ENCODE peak calls at places on chromosome 7, in nine cellular contexts. G is A549, O is HFFc6, D is cardiac muscle cell, B is tibial artery, P is MCF 10A, V is BJ, T is osteocyte, A is sigmoid colon. Q is an unnamed sample.

GRCh38 chr7:112079671-112080070 is 126.5 kb downstream of the DOCK4 start:
- DNase-seq in G (no peak), O (no peak), D (peak; percentile 23), B (no peak), P (no peak), V (no peak), T (no peak), A (no peak), Q (no peak)

GRCh38 chr7:12139421-12139820 is 71.7 kb upstream of the TMEM106B start:
- DNase-seq in G (no peak), O (no peak), D (no peak), B (no peak), P (peak; percentile 63), V (no peak), T (no peak), A (no peak), Q (no peak)

GRCh38 chr7:111301891-111302290 is 211.0 kb downstream of the LRRN3 start:
- DNase-seq in G (no peak), O (peak; percentile 37), D (no peak), B (no peak), P (no peak), V (no peak), T (no peak), A (no peak), Q (no peak)

GRCh38 chr7:103447073-103447960 is 1.3 kb upstream of the SLC26A5 start:
- DNase-seq in G (peak; percentile 65), O (peak; percentile 39), D (peak; percentile 60), B (no peak), P (peak; percentile 65), V (no peak), T (no peak), A (no peak), Q (no peak)

GRCh38 chr7:154842608-154843007 is 160.3 kb downstream of the PAXIP1 start:
- DNase-seq in G (no peak), O (no peak), D (no peak), B (no peak), P (peak; percentile 11), V (no peak), T (no peak), A (no peak), Q (no peak)

GRCh38 chr7:116354546-116355422 is 144.4 kb downstream of the TES start:
- DNase-seq in G (peak; percentile 97), O (peak; percentile 99), D (peak; percentile 100), B (peak; percentile 70), P (peak; percentile 91), V (peak; percentile 97), T (peak; percentile 90), A (peak; percentile 88), Q (no peak)

GRCh38 chr7:5626456-5626855 is 155.0 kb downstream of the RNF216 start:
- DNase-seq in G (no peak), O (no peak), D (no peak), B (no peak), P (no peak), V (no peak), T (no peak), A (no peak), Q (no peak)

GRCh38 chr7:475425-475728 is 44.3 kb downstream of the PDGFA start:
- DNase-seq in G (no peak), O (no peak), D (no peak), B (peak; percentile 0), P (no peak), V (no peak), T (no peak), A (peak; percentile 43), Q (no peak)

GRCh38 chr7:51012569-51013217 is 230.0 kb upstream of the GRB10 start:
- DNase-seq in G (no peak), O (no peak), D (no peak), B (no peak), P (no peak), V (no peak), T (peak; percentile 75), A (no peak), Q (no peak)

GRCh38 chr7:20083781-20084180 is 133.4 kb downstream of the MACC1 start:
- DNase-seq in G (peak; percentile 1), O (no peak), D (peak; percentile 71), B (no peak), P (peak; percentile 77), V (peak; percentile 24), T (no peak), A (peak; percentile 74), Q (no peak)

GRCh38 chr7:491292-491957 is 28.2 kb downstream of the PDGFA start:
- DNase-seq in G (no peak), O (no peak), D (no peak), B (peak; percentile 12), P (no peak), V (no peak), T (no peak), A (peak; percentile 36), Q (no peak)

GRCh38 chr7:116525298-116525912 is 569 bp downstream of the CAV1 start:
- DNase-seq in G (peak; percentile 45), O (no peak), D (peak; percentile 36), B (peak; percentile 40), P (peak; percentile 46), V (no peak), T (no peak), A (peak; percentile 79), Q (no peak)

GRCh38 chr7:16604054-16604453 is 41.5 kb downstream of the ANKMY2 start:
- DNase-seq in G (peak; percentile 20), O (peak; percentile 13), D (peak; percentile 22), B (no peak), P (peak; percentile 41), V (no peak), T (no peak), A (no peak), Q (no peak)
- TF ChIP-seq CTCF in G (peak; percentile 23), O (peak; percentile 67), D (no peak), B (peak; percentile 16), P (peak; percentile 20), V (peak; percentile 37), T (peak; percentile 24), A (no peak), Q (peak; percentile 37)

GRCh38 chr7:151707757-151708156 is 169.2 kb downstream of the PRKAG2 start:
- DNase-seq in G (no peak), O (no peak), D (no peak), B (no peak), P (no peak), V (no peak), T (no peak), A (no peak), Q (no peak)
- TF ChIP-seq CTCF in G (no peak), O (peak; percentile 48), D (no peak), B (no peak), P (no peak), V (no peak), T (no peak), A (no peak), Q (no peak)

DNA sequence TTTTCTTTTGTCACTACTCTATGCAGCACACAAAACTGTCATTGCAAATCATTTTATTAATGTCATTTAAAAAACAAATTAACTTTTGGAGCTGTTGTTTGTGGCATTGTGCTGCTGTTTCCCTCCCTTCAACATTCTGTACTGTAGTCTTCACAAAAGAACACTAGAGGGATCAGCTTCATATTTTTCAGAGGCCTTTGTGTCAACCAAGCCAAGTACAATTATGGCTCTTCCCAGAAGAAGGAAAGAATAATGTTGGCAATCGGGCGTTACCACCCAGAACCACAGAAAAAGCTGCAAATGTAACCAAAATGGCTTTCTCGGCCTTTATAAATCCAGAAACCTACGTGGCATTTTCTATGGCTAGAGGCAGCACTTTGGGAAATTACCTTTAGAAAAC is 98.9 kb upstream of the COL1A2 start:
- DNase-seq in G (peak; percentile 64), O (peak; percentile 89), D (peak; percentile 91), B (no peak), P (peak; percentile 38), V (peak; percentile 60), T (no peak), A (no peak), Q (no peak)
- TF ChIP-seq CTCF in G (peak; percentile 66), O (peak; percentile 84), D (peak; percentile 78), B (peak; percentile 85), P (peak; percentile 37), V (peak; percentile 75), T (peak; percentile 81), A (peak; percentile 56), Q (peak; percentile 63)

GRCh38 chr7:37342665-37343471 is 105.8 kb downstream of the ELMO1 start:
- DNase-seq in G (no peak), O (no peak), D (no peak), B (no peak), P (no peak), V (no peak), T (no peak), A (no peak), Q (no peak)
- TF ChIP-seq CTCF in G (no peak), O (no peak), D (no peak), B (no peak), P (no peak), V (no peak), T (no peak), A (no peak), Q (no peak)

DNA sequence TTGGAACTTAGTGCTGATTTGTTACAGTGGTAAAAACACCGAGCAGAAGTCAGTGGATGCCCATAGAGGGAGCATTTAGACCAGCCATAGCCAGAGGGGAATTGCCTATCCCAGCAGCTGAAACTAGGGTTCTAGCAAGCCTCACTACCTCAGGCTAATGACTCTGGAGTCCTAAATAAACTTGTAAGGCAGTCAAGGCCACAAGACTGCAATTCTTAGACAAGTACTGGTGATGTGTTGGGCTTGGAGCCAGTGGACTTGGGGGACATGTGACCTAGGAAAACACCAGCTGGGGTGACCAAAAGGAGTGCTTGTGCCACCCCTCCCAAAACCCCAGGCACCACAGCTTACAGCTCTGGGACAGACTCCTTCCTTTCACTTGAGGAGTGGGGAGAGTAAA is 209.0 kb downstream of the MAGI2 start:
- DNase-seq in G (no peak), O (no peak), D (no peak), B (no peak), P (no peak), V (no peak), T (no peak), A (no peak), Q (no peak)
- TF ChIP-seq CTCF in G (no peak), O (no peak), D (no peak), B (no peak), P (no peak), V (no peak), T (no peak), A (no peak), Q (no peak)

DNA sequence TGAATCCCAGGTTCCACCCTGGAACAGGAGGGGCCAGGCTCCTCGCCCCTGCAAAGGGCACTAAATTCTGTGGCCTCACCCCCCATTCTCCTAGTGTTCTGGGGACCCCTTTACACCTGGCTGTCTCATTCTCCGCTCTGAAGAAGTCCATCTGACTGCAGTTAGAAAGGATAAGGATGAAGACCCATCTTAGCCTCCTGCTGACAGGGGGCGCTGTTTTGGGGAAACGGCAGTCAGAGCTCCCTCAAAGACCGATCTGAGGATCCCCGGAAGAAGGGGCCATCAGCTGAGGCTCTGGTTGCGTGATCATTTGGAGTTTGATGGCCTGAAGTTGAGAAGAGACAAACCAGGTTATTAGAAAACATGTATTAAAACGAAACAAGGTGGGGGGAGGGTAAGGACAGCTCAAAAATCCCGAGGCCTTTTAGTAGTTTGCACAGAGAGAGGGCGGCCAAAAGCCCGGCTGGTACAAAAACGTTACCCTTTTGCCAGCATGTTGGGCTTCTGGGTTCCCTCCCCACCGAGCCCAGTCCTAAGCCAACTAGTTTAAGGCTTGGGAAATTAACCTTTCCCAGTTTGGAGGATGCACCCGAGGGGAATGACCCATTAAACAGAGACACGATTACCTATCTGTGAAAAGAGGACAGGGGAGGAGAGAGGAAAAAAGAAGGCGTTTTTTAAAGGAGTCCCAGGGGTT is 102.8 kb downstream of the CHN2 start:
- DNase-seq in G (peak; percentile 21), O (no peak), D (no peak), B (no peak), P (no peak), V (no peak), T (no peak), A (no peak), Q (no peak)
- TF ChIP-seq CTCF in G (no peak), O (peak; percentile 33), D (peak; percentile 18), B (no peak), P (no peak), V (no peak), T (peak; percentile 20), A (no peak), Q (peak; percentile 43)

GRCh38 chr7:29622335-29623265 is 59.0 kb downstream of the PRR15 start:
- DNase-seq in G (peak; percentile 61), O (peak; percentile 94), D (peak; percentile 83), B (peak; percentile 29), P (peak; percentile 95), V (peak; percentile 94), T (no peak), A (no peak), Q (no peak)
- TF ChIP-seq CTCF in G (no peak), O (peak; percentile 13), D (no peak), B (no peak), P (no peak), V (no peak), T (no peak), A (no peak), Q (no peak)

Q was measured in type B pancreatic cell.